ENCODE peak calls at places on chromosomes 1 and 21, in five cellular contexts. One of them, this sample, is unnamed.

GRCh38 chr1:170114916-170115315 is 30.8 kb upstream of the NTMT2 start:
- DNase-seq in A549: no peak
- DNase-seq in left ventricle myocardium inferior: no peak
- DNase-seq in mesothelial cell of epicardium: no peak
- DNase-seq in HFFc6: peak; percentile 4
- DNase-seq in this sample: no peak

GRCh38 chr1:32897082-32898049 is 3.8 kb downstream of the TMEM54 start:
- DNase-seq in HFFc6: no peak
- DNase-seq in mesothelial cell of epicardium: no peak
- DNase-seq in A549: no peak
- DNase-seq in left ventricle myocardium inferior: no peak
- DNase-seq in this sample: no peak

GRCh38 chr1:11053758-11054137 is 6.1 kb downstream of the SRM start:
- DNase-seq in A549: no peak
- DNase-seq in left ventricle myocardium inferior: no peak
- DNase-seq in HFFc6: peak; percentile 15
- DNase-seq in mesothelial cell of epicardium: no peak
- DNase-seq in this sample: no peak

GRCh38 chr1:17414022-17414421 is 25.5 kb downstream of the RCC2 start:
- DNase-seq in HFFc6: no peak
- DNase-seq in A549: no peak
- DNase-seq in left ventricle myocardium inferior: no peak
- DNase-seq in mesothelial cell of epicardium: no peak
- DNase-seq in this sample: no peak

GRCh38 chr1:101022294-101022693 is 3.3 kb downstream of the DPH5 start:
- DNase-seq in A549: no peak
- DNase-seq in left ventricle myocardium inferior: no peak
- DNase-seq in HFFc6: peak; percentile 3
- DNase-seq in mesothelial cell of epicardium: no peak
- DNase-seq in this sample: no peak

GRCh38 chr1:245894843-245895242 is 612.2 kb downstream of the SMYD3 start:
- DNase-seq in mesothelial cell of epicardium: no peak
- DNase-seq in left ventricle myocardium inferior: no peak
- DNase-seq in HFFc6: no peak
- DNase-seq in A549: no peak
- DNase-seq in this sample: no peak

GRCh38 chr1:182616130-182617074 is 12.2 kb upstream of the RGS16 start:
- DNase-seq in mesothelial cell of epicardium: no peak
- DNase-seq in left ventricle myocardium inferior: peak; percentile 76
- DNase-seq in HFFc6: no peak
- DNase-seq in A549: no peak
- DNase-seq in this sample: peak; percentile 83

GRCh38 chr1:36787312-36787711 is 247.0 kb downstream of the GRIK3 start:
- DNase-seq in A549: no peak
- DNase-seq in left ventricle myocardium inferior: no peak
- DNase-seq in HFFc6: no peak
- DNase-seq in mesothelial cell of epicardium: no peak
- DNase-seq in this sample: no peak

GRCh38 chr1:12230549-12231275 is 882 bp downstream of the VPS13D start:
- DNase-seq in left ventricle myocardium inferior: peak; percentile 60
- DNase-seq in HFFc6: no peak
- DNase-seq in A549: no peak
- DNase-seq in mesothelial cell of epicardium: no peak
- DNase-seq in this sample: no peak

GRCh38 chr1:19734472-19734999 is 65.2 kb downstream of the TMCO4 start:
- DNase-seq in HFFc6: peak; percentile 30
- DNase-seq in left ventricle myocardium inferior: peak; percentile 29
- DNase-seq in A549: no peak
- DNase-seq in mesothelial cell of epicardium: no peak
- DNase-seq in this sample: no peak

GRCh38 chr1:30898031-30898815 is 10.3 kb downstream of the SDC3 start:
- DNase-seq in mesothelial cell of epicardium: no peak
- DNase-seq in left ventricle myocardium inferior: no peak
- DNase-seq in A549: no peak
- DNase-seq in HFFc6: no peak
- DNase-seq in this sample: no peak

GRCh38 chr21:26732442-26733221 is 112.6 kb downstream of the ADAMTS1 start:
- DNase-seq in HFFc6: peak; percentile 57
- DNase-seq in A549: no peak
- DNase-seq in mesothelial cell of epicardium: no peak
- DNase-seq in left ventricle myocardium inferior: no peak
- DNase-seq in this sample: no peak

GRCh38 chr1:208788013-208788412 is 543.8 kb upstream of the PLXNA2 start:
- DNase-seq in mesothelial cell of epicardium: no peak
- DNase-seq in A549: no peak
- DNase-seq in HFFc6: no peak
- DNase-seq in left ventricle myocardium inferior: no peak
- DNase-seq in this sample: no peak

DNA sequence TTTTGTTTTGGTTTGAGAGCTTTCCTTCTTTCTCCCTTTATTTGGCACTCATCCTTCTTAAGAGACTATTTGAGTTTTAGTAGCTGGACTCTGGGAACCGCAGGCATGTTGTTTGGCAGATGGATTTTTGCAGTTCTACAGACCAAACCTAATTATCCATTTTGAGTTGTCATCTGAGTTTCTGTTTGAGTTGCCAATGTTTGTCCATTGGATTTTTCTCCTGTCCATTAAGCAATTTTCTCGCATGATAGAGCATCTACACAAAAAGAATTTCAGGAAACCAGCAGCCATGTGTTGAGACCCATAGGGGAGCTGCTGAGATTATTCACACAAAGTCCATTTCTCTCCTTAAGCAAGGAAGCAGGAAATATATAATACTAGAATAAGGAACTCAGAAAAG is 17.2 kb upstream of the CXADR start:
- DNase-seq in mesothelial cell of epicardium: no peak
- DNase-seq in HFFc6: no peak
- DNase-seq in A549: no peak
- DNase-seq in left ventricle myocardium inferior: no peak
- DNase-seq in this sample: no peak
- TF ChIP-seq CTCF in mesothelial cell of epicardium: no peak
- TF ChIP-seq CTCF in HFFc6: no peak
- TF ChIP-seq CTCF in A549: no peak
- TF ChIP-seq CTCF in left ventricle myocardium inferior: no peak
- TF ChIP-seq CTCF in this sample: no peak

DNA sequence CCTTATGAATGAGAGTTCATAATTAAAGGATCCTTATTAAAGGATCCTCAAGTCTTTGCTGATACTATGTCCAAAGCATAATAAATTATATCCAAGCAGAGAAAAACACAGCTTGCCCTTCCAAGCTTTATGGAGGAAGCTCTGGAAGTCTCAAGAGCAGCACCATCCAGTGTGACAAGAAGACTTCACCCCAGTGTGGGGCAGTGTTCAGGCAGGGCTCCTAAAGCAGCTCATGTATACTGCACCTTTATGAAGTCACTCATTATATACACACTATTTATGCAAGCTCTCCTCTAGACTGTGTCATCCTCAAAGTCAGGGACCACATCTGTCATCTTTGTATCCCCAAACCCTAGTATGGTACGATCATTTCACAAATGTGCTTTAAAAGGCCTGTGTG is 11.9 kb upstream of the CCN1 start:
- DNase-seq in mesothelial cell of epicardium: no peak
- DNase-seq in HFFc6: no peak
- DNase-seq in left ventricle myocardium inferior: no peak
- DNase-seq in A549: no peak
- DNase-seq in this sample: no peak
- TF ChIP-seq CTCF in mesothelial cell of epicardium: no peak
- TF ChIP-seq CTCF in HFFc6: no peak
- TF ChIP-seq CTCF in left ventricle myocardium inferior: no peak
- TF ChIP-seq CTCF in A549: no peak
- TF ChIP-seq CTCF in this sample: no peak

DNA sequence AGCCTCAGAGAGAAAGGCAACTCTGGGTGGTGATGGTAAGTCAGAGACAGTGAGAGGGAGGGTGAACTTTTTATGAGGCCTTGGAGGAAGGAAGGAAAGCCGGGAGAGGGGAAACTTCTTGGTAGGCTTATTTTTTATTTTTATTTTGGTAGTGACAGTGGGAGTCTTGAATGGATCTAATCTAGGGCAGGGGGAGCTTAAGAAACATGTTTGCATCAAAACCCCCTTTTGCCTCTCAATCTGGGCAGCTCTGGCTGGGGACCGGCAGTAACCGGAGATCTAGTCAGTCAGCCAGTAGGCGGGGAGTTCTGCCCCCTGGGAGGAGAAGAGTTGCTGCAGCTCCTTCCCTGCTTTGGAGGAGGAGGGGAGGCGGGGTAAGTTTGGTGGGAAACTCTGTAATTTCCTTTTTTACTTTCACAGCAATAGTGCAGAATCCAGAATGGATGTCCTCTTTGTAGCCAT is at the start of gene C1orf54:
- DNase-seq in A549: no peak
- DNase-seq in left ventricle myocardium inferior: peak; percentile 77
- DNase-seq in mesothelial cell of epicardium: no peak
- DNase-seq in HFFc6: peak; percentile 27
- DNase-seq in this sample: no peak
- TF ChIP-seq CTCF in A549: no peak
- TF ChIP-seq CTCF in left ventricle myocardium inferior: peak; percentile 32
- TF ChIP-seq CTCF in mesothelial cell of epicardium: no peak
- TF ChIP-seq CTCF in HFFc6: peak; percentile 43
- TF ChIP-seq CTCF in this sample: no peak

DNA sequence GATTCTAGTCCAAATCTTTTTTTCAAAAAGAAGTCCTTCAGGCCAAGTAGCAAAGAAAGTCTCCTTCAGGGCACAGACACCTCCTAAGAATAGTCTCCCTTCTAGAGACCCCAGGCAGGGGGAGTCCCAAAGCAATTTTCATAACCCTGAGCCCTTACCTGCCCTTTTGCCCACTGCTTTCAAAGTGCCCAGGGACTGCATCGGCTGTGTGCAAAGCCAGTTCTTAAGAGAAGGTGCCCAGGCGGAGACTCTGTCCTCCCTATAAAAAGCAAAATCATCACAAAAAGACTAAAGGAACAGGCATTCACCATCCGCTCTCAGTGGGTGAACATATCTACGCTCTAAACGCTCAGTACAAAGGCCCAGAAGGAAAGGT is 32.2 kb downstream of the ELK4 start:
- DNase-seq in mesothelial cell of epicardium: no peak
- DNase-seq in left ventricle myocardium inferior: no peak
- DNase-seq in A549: no peak
- DNase-seq in HFFc6: no peak
- DNase-seq in this sample: no peak
- TF ChIP-seq CTCF in mesothelial cell of epicardium: no peak
- TF ChIP-seq CTCF in left ventricle myocardium inferior: no peak
- TF ChIP-seq CTCF in A549: no peak
- TF ChIP-seq CTCF in HFFc6: no peak
- TF ChIP-seq CTCF in this sample: no peak

DNA sequence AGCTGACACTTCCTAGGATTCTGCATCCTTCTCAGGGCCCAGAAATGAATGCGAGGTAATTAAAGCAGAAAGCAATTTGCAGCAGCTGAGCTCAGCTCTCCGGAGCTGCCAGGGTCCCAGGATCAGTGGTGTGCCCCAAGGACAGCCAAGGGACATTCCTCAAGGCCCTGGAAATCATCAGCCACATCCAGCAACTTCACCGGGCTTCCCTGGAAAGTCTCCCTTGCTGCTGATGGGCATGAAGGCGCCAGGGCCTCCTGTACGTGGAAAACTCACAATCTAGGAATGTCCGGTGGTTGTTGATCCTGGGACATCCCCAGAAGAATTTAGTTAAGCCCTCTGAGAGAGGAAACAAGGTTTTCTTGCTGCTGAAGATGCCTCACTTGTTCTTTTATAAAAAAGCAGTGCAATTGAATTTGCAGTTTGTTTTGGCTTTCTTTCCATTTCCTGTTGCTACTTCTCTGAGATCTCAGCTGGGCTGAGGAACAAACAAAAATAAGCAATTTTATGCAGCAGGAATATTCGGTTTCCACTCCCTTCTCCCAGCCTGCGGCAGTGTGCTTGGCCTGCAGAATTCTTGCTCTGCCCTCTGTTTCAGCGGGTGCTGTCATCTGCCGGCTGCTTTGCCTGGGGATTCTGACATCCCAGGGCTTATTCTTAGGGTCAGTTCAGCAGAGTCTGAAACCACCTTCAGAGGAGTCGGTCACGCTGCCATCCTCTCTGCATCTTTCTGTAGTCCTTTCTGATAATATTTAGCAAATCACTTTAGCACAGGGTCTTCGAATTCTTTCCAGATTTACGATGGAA is 85.9 kb downstream of the TCP10L start:
- DNase-seq in mesothelial cell of epicardium: no peak
- DNase-seq in left ventricle myocardium inferior: no peak
- DNase-seq in A549: no peak
- DNase-seq in HFFc6: peak; percentile 62
- DNase-seq in this sample: no peak
- TF ChIP-seq CTCF in mesothelial cell of epicardium: no peak
- TF ChIP-seq CTCF in left ventricle myocardium inferior: no peak
- TF ChIP-seq CTCF in A549: no peak
- TF ChIP-seq CTCF in HFFc6: no peak
- TF ChIP-seq CTCF in this sample: no peak

DNA sequence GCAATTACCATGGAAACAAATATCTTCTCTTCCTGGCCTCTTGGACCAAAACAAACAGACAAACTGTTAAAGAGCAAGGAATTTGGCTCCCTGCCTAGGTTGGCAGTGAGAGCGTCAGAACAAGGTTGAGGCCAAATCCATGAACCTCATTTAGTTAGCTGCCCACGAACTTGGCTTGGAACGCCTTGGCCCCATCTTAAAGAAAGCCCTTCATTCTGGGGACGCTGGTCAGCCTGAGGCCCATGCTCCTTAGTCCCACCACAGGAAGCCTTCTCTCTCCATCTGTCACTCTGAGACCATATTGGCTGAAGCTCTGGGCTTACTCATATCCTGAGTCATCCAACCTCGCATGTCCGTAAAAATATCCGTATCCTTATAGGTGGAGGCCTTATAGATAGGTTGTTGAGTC is 62.4 kb upstream of the DIRAS3 start:
- DNase-seq in left ventricle myocardium inferior: peak; percentile 26
- DNase-seq in A549: peak; percentile 26
- DNase-seq in mesothelial cell of epicardium: no peak
- DNase-seq in HFFc6: peak; percentile 90
- DNase-seq in this sample: no peak
- TF ChIP-seq CTCF in left ventricle myocardium inferior: no peak
- TF ChIP-seq CTCF in A549: no peak
- TF ChIP-seq CTCF in mesothelial cell of epicardium: no peak
- TF ChIP-seq CTCF in HFFc6: no peak
- TF ChIP-seq CTCF in this sample: no peak

GRCh38 chr1:60037061-60037460 is 36.5 kb downstream of the C1orf87 start:
- DNase-seq in A549: no peak
- DNase-seq in left ventricle myocardium inferior: no peak
- DNase-seq in mesothelial cell of epicardium: no peak
- DNase-seq in HFFc6: no peak
- DNase-seq in this sample: no peak

GRCh38 chr1:60034999-60035398 is 38.6 kb downstream of the C1orf87 start:
- DNase-seq in mesothelial cell of epicardium: no peak
- DNase-seq in A549: no peak
- DNase-seq in HFFc6: no peak
- DNase-seq in left ventricle myocardium inferior: no peak
- DNase-seq in this sample: no peak

GRCh38 chr1:60037669-60038068 is 35.9 kb downstream of the C1orf87 start:
- DNase-seq in A549: no peak
- DNase-seq in left ventricle myocardium inferior: no peak
- DNase-seq in HFFc6: no peak
- DNase-seq in mesothelial cell of epicardium: no peak
- DNase-seq in this sample: no peak

GRCh38 chr1:60033066-60033465 is 40.5 kb downstream of the C1orf87 start:
- DNase-seq in left ventricle myocardium inferior: no peak
- DNase-seq in mesothelial cell of epicardium: no peak
- DNase-seq in HFFc6: no peak
- DNase-seq in A549: no peak
- DNase-seq in this sample: no peak

GRCh38 chr1:60035925-60036324 is 37.6 kb downstream of the C1orf87 start:
- DNase-seq in mesothelial cell of epicardium: no peak
- DNase-seq in A549: no peak
- DNase-seq in HFFc6: no peak
- DNase-seq in left ventricle myocardium inferior: no peak
- DNase-seq in this sample: no peak
- TF ChIP-seq CTCF in mesothelial cell of epicardium: no peak
- TF ChIP-seq CTCF in A549: no peak
- TF ChIP-seq CTCF in HFFc6: no peak
- TF ChIP-seq CTCF in left ventricle myocardium inferior: no peak
- TF ChIP-seq CTCF in this sample: no peak

This sample was measured in omental fat pad.